ENCODE peak calls at places on chromosomes 16 and 17, in nine cellular contexts. C, A, W, I, G, D, M, N and R are unnamed samples.

GRCh38 chr16:87101903-87102302 is 215.3 kb downstream of the C16orf95 start:
- DNase-seq in C (no peak), A (no peak), W (no peak), I (no peak), G (no peak), D (no peak), M (no peak), N (no peak), R (no peak)

GRCh38 chr17:79965806-79966205 is 69.9 kb downstream of the TBC1D16 start:
- DNase-seq in C (no peak), A (peak; percentile 55), W (peak; percentile 42), I (peak; percentile 40), G (no peak), D (no peak), M (no peak), N (no peak), R (no peak)

GRCh38 chr17:63653018-63653417 is 30.8 kb downstream of the MAP3K3 start:
- DNase-seq in C (no peak), A (no peak), W (no peak), I (no peak), G (no peak), D (no peak), M (no peak), N (no peak), R (no peak)

GRCh38 chr17:49494937-49495841 is at the start of gene NGFR:
- DNase-seq in C (peak; percentile 33), A (no peak), W (no peak), I (no peak), G (no peak), D (peak; percentile 87), M (peak; percentile 97), N (no peak), R (no peak)

GRCh38 chr16:89117975-89118289 is 24.3 kb downstream of the ACSF3 start:
- DNase-seq in C (no peak), A (no peak), W (no peak), I (no peak), G (no peak), D (peak; percentile 59), M (no peak), N (no peak), R (no peak)

GRCh38 chr17:82935944-82936767 is 96.3 kb upstream of the ZNF750 start:
- DNase-seq in C (no peak), A (peak; percentile 3), W (peak; percentile 58), I (no peak), G (no peak), D (peak; percentile 23), M (no peak), N (no peak), R (no peak)

GRCh38 chr17:12727076-12727750 is 61.5 kb downstream of the MYOCD start:
- DNase-seq in C (no peak), A (no peak), W (no peak), I (no peak), G (peak; percentile 87), D (no peak), M (no peak), N (no peak), R (no peak)

GRCh38 chr17:48051706-48052486 is 3.7 kb downstream of the NFE2L1 start:
- DNase-seq in C (peak; percentile 50), A (peak; percentile 38), W (peak; percentile 81), I (peak; percentile 77), G (peak; percentile 93), D (peak; percentile 50), M (no peak), N (no peak), R (peak; percentile 28)

GRCh38 chr16:20538181-20538580 is 38.0 kb downstream of the ACSM2B start:
- DNase-seq in C (no peak), A (no peak), W (no peak), I (no peak), G (peak; percentile 34), D (no peak), M (no peak), N (no peak), R (no peak)

GRCh38 chr16:80107900-80108299 is 432.9 kb upstream of the DYNLRB2 start:
- DNase-seq in C (no peak), A (no peak), W (no peak), I (no peak), G (no peak), D (no peak), M (no peak), N (no peak), R (no peak)

GRCh38 chr16:1494129-1494640 is 1.0 kb downstream of the TELO2 start:
- DNase-seq in C (peak; percentile 32), A (peak; percentile 44), W (peak; percentile 81), I (no peak), G (no peak), D (peak; percentile 81), M (no peak), N (no peak), R (peak; percentile 61)

GRCh38 chr17:27798376-27798775 is 2.0 kb downstream of the NOS2 start:
- DNase-seq in C (no peak), A (no peak), W (no peak), I (no peak), G (no peak), D (peak; percentile 4), M (no peak), N (no peak), R (no peak)

GRCh38 chr17:16123531-16123930 is 91.8 kb downstream of the NCOR1 start:
- DNase-seq in C (no peak), A (no peak), W (no peak), I (no peak), G (no peak), D (no peak), M (no peak), N (no peak), R (no peak)

GRCh38 chr17:31877911-31878702 is 19.1 kb upstream of the COPRS start:
- DNase-seq in C (no peak), A (no peak), W (no peak), I (no peak), G (no peak), D (no peak), M (no peak), N (no peak), R (peak; percentile 35)

GRCh38 chr16:88385112-88385594 is 2.4 kb downstream of the ZNF469 start:
- DNase-seq in C (no peak), A (no peak), W (peak; percentile 14), I (no peak), G (no peak), D (no peak), M (no peak), N (no peak), R (no peak)

GRCh38 chr17:79026345-79027273 is 2.6 kb downstream of the C1QTNF1 start:
- DNase-seq in C (peak; percentile 56), A (peak; percentile 24), W (peak; percentile 70), I (peak; percentile 80), G (no peak), D (peak; percentile 76), M (no peak), N (peak; percentile 61), R (no peak)

GRCh38 chr17:40343126-40344119 is 21.1 kb downstream of the GJD3 start:
- DNase-seq in C (peak; percentile 32), A (no peak), W (no peak), I (no peak), G (no peak), D (no peak), M (no peak), N (no peak), R (no peak)
- H3K4me3 ChIP-seq in C (peak overlapping the region; percentile 89), A (peak overlapping the region; percentile 68), W (peak overlapping the region; percentile 61), I (peak overlapping the region; percentile 89), G (peak overlapping the region; percentile 87), D (peak overlapping the region; percentile 69), M (peak overlapping the region; percentile 60), N (no peak overlapping the region), R (peak overlapping the region; percentile 77)

GRCh38 chr17:46770439-46770817 is 48.1 kb downstream of the WNT3 start:
- DNase-seq in C (no peak), A (no peak), W (no peak), I (no peak), G (no peak), D (no peak), M (no peak), N (no peak), R (no peak)
- TF ChIP-seq POLR2AphosphoS5 in C (no peak), A (no peak), W (no peak), I (no peak), G (no peak), D (no peak), M (no peak), N (no peak), R (no peak)

DNA sequence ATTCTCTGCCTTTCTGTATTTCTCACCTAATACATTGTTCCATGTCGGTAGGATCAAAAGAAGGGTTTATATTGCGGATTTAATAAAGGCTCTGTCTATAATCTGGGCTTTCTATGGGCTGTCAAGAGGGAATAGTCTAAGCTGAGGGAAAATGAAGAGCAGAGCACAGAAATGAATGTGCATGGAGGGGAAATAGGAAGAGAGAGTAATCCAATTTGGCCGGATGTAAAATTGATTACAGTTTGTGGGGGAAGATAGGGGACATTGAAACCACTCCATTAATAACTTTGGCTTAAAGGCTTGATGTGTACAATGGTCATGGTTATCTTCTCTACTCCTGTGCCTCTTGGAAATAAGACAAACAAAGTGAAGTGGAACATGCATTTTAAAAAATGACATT is 334.2 kb upstream of the CDH8 start:
- DNase-seq in C (no peak), A (no peak), W (no peak), I (no peak), G (no peak), D (no peak), M (no peak), N (no peak), R (no peak)
- TF ChIP-seq POLR2A in C (no peak), A (no peak), W (no peak), I (no peak), G (no peak), D (no peak), M (no peak), N (no peak), R (no peak)

GRCh38 chr17:35765086-35765710 is 4.5 kb downstream of the C17orf50 start:
- DNase-seq in C (no peak), A (no peak), W (no peak), I (no peak), G (no peak), D (no peak), M (no peak), N (no peak), R (no peak)

GRCh38 chr17:35764123-35764991 is 3.7 kb downstream of the C17orf50 start:
- DNase-seq in C (peak; percentile 93), A (peak; percentile 92), W (peak; percentile 91), I (peak; percentile 69), G (peak; percentile 95), D (peak; percentile 97), M (peak; percentile 94), N (peak; percentile 79), R (peak; percentile 80)

GRCh38 chr17:35761601-35762000 is 914 bp downstream of the C17orf50 start:
- DNase-seq in C (no peak), A (no peak), W (no peak), I (no peak), G (no peak), D (no peak), M (no peak), N (no peak), R (no peak)

GRCh38 chr17:35765731-35766488 is 5.2 kb downstream of the C17orf50 start:
- DNase-seq in C (no peak), A (no peak), W (no peak), I (no peak), G (no peak), D (no peak), M (no peak), N (no peak), R (no peak)

DNA sequence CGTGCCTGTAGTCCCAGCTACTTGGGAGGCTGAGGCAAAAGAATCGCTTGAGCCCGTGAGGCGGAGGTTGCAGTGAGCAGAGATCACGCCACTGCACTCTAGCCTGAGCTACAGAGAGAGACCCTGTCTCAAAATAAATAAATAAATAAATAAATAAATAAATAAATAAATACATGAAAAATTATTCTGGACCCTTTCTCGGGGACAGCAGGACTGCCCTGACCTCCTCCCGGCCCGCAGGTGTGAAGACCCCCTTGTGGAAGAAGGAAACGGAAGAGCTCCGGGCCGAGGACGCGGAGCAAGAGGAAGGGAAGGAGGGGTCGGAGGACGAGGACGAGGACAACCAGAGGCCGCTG is 3.1 kb downstream of the C17orf50 start:
- DNase-seq in C (no peak), A (no peak), W (no peak), I (no peak), G (no peak), D (no peak), M (no peak), N (no peak), R (no peak)
- H3K4me3 ChIP-seq in C (peak overlapping the region; percentile 54), A (peak overlapping the region; percentile 43), W (no peak overlapping the region), I (no peak overlapping the region), G (peak overlapping the region; percentile 57), D (peak overlapping the region; percentile 70), M (peak overlapping the region; percentile 45), N (no peak overlapping the region), R (peak overlapping the region; percentile 36)